ENCODE peak calls at places on chromosomes 6 and 20, in five cellular contexts. G is mesenchymal stem cell, Y is IMR-90, D is neuronal stem cell, M is mammary epithelial cell. L is an unnamed sample. For H3K36me3, the result is how much of the 10 kb centered on the place peaks cover.

GRCh38 chr6:111996159-111996558 is 57.7 kb upstream of the CCN6 start:
- DNase-seq in Y (no peak), D (no peak), G (no peak), M (no peak), L (no peak)

GRCh38 chr20:32737371-32738223 is 5.7 kb downstream of the COMMD7 start:
- DNase-seq in G (peak), Y (peak), M (peak), D (no peak), L (no peak)

GRCh38 chr20:39105551-39105950 is 143.4 kb downstream of the DHX35 start:
- DNase-seq in G (no peak), Y (no peak), D (no peak), M (no peak), L (no peak)

GRCh38 chr6:163147988-163148387 is 266.5 kb upstream of the QKI start:
- DNase-seq in G (no peak), M (no peak), Y (no peak), D (no peak), L (no peak)

GRCh38 chr6:13065596-13065995 is 262.7 kb downstream of the TBC1D7 start:
- DNase-seq in G (no peak), D (no peak), M (no peak), Y (no peak), L (no peak)

GRCh38 chr6:158040051-158040803 is 58.6 kb downstream of the SYNJ2 start:
- DNase-seq in Y (peak), G (peak), M (peak), D (no peak), L (no peak)

GRCh38 chr20:50450961-50451752 is 59.0 kb upstream of the PTPN1 start:
- DNase-seq in G (peak), D (no peak), M (peak), Y (peak), L (peak)

GRCh38 chr6:125316621-125317020 is 14.9 kb upstream of the HDDC2 start:
- DNase-seq in M (no peak), D (peak), G (no peak), Y (no peak), L (no peak)

GRCh38 chr20:51043811-51044210 is 20.9 kb upstream of the KCNG1 start:
- DNase-seq in G (peak), Y (peak), D (no peak), M (peak), L (no peak)

GRCh38 chr20:50287512-50287911 is 96.9 kb downstream of the CEBPB start:
- DNase-seq in M (no peak), D (no peak), Y (no peak), G (no peak), L (no peak)

GRCh38 chr6:45532626-45533258 is 155.0 kb upstream of the SUPT3H start:
- DNase-seq in G (peak), Y (peak), M (no peak), D (no peak), L (no peak)

GRCh38 chr20:8156603-8157079 is 24.6 kb downstream of the PLCB1 start:
- DNase-seq in G (peak), M (no peak), D (no peak), Y (peak), L (peak)

GRCh38 chr6:43243649-43244321 is 504 bp downstream of the TTBK1 start:
- DNase-seq in D (no peak), Y (no peak), M (no peak), G (no peak), L (no peak)

GRCh38 chr20:517221-517620 is 26.4 kb downstream of the CSNK2A1 start:
- DNase-seq in G (peak), Y (no peak), M (no peak), D (no peak), L (no peak)

GRCh38 chr20:2631228-2631627 is 21.2 kb upstream of the NOP56 start:
- DNase-seq in D (no peak), M (peak), Y (no peak), G (no peak), L (no peak)

DNA sequence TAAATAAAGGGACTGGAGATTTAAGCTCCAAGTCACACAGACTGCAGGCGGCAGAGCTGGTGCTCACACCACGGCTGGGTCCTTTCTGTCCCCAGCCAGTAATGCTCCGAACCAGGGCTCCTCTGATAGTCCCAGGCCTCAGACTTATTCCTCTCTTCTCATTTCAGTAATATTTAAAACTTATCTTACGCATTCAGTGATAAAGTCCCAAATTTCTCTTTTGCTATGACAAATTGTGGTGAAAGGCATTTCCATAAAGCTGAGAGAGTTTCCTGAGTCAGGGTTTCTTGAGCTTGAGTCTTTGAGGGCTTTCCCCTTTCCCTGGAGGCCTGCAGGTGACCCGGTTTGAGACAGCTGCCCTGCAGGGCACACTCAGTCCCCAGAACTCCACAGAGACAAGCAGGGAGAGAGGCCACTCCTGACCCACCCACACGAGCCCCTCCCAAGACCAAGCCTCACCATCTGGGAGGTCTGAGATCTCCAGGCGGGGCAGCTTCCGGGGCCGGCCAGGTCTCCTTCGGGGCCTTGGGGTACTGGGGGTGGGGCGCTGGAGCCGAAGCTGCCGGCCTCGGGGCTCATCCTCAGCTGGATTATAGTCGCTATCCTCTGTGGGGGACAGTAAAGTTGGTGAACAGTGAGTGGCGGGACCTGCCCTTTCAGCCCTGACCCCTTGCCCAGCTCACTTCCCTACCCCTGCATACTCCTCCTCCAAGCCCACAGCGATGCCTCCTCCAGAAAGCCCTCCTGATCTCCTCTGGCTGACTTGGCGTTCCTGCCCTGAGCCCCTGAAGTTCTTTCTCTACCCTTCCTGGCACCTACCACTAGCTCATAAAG is 6.6 kb downstream of the ZNF335 start:
- DNase-seq in G (no peak), M (no peak), D (no peak), Y (no peak), L (no peak)
- H3K36me3 ChIP-seq in G (half or more), M (under half), D (half or more), Y (half or more), L (under half)

GRCh38 chr6:138410972-138411667 is 7.1 kb downstream of the HEBP2 start:
- DNase-seq in M (peak), G (peak), Y (peak), D (no peak), L (no peak)

GRCh38 chr6:138415125-138415524 is 11.1 kb downstream of the HEBP2 start:
- DNase-seq in Y (no peak), M (no peak), D (no peak), G (no peak), L (no peak)

GRCh38 chr6:138406443-138406842 is 2.4 kb downstream of the HEBP2 start:
- DNase-seq in G (no peak), M (no peak), Y (no peak), D (no peak), L (no peak)

GRCh38 chr6:138405816-138406403 is 1.9 kb downstream of the HEBP2 start:
- DNase-seq in G (no peak), Y (no peak), M (no peak), D (no peak), L (no peak)

DNA sequence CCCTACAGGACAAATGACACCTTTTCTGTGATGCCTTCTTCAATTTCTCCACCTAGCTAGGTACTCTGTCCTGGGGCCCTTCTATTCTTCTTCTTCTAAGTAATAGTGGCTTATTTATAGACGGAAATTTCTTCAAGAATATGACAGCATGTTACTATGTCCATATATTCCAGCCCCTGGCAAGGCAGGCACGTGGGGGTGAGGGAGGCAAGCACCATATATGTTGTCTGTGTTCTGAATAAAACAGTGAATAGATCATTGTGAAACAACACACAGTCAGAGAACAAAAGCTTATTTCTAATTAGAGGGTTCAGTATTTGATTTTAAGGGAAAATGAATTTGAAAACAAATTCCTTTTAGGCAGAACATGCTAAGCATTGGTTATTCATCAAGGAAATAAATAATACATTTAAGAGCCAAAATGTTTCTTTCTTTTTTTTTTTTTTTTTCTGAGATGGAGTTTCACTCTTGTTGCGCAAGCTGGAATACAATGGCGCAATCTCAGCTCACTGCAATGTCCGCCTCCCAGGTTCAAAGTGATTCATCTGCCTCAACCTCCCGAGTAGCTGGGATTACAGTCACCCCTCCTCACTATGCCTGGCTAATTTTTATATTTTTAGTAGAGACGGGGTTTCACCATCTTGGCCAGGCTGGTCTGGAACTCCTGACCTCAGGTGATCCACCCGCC is 6.2 kb downstream of the HEBP2 start:
- DNase-seq in G (peak), D (no peak), Y (peak), M (peak), L (no peak)
- H3K4me2 ChIP-seq in G (no peak), D (no peak), Y (peak), M (no peak), L (no peak)

GRCh38 chr20:48359692-48360337 is 468.0 kb downstream of the PREX1 start:
- DNase-seq in M (no peak), D (no peak), G (no peak), Y (no peak), L (peak)
- H3K4me3 ChIP-seq in M (no peak), D (no peak), G (no peak), Y (no peak), L (peak)

GRCh38 chr20:62266851-62267250 is 28.5 kb downstream of the OSBPL2 start:
- DNase-seq in Y (no peak), D (no peak), M (no peak), G (no peak), L (no peak)
- H3K36me3 ChIP-seq in Y (under half), D (under half), M (under half), G (half or more), L (under half)

GRCh38 chr6:71124340-71124739 is 164.3 kb upstream of the OGFRL1 start:
- DNase-seq in G (no peak), M (no peak), D (no peak), Y (no peak), L (no peak)
- H3K4me2 ChIP-seq in G (no peak), M (no peak), D (no peak), Y (no peak), L (no peak)

DNA sequence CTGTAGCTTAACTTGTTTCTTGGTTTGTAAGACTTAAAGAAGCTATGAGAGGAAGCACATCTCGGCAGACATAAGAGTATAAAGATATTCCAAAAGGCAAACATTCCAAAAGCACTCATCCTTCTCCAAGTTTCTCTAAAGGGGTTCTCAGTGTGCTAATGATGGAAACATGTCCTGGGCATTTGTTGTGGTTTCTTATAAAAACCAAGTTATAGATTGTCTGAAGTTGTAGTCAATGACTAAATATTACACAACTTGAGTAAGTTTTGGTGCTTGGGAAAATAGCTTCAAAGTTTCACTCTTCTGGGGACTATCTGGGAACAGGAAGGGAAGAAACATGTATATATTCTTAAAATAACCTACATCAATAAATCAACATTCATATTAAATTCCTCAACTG is 128.3 kb upstream of the TBX18 start:
- DNase-seq in D (no peak), G (no peak), M (peak), Y (no peak), L (no peak)
- H3K4me3 ChIP-seq in D (no peak), G (no peak), M (no peak), Y (no peak), L (no peak)

DNA sequence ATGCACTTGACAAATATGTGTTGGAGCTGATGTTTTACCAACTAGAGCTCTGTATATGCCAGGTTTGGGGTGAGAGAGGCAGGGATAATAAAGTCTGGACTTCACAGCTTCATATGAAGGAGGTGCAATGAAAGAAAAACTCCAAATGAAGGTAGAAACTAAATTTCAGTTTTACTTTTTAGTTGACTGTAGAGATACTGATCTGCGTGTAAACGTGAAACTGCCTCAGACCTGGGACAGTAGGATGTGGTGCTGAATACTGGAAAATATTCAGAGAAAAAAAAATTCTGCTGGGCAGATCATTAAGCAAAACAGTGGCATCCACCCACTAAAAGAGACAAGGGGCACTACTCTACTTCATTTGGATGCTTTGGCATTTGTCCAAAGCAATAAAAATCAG is 94.5 kb downstream of the BACH2 start:
- DNase-seq in M (no peak), G (no peak), D (no peak), Y (no peak), L (peak)
- H3K36me3 ChIP-seq in M (under half), G (under half), D (under half), Y (under half), L (under half)

GRCh38 chr20:9330151-9330550 is 184.2 kb upstream of the LAMP5 start:
- DNase-seq in M (no peak), G (no peak), Y (no peak), D (no peak), L (no peak)
- H3K4me2 ChIP-seq in M (no peak), G (no peak), Y (no peak), D (no peak), L (no peak)